ENCODE peak calls at places on chromosome 19, in four cellular contexts. C, T, I and L are unnamed samples.

GRCh38 chr19:35116085-35116801 is 620 bp downstream of the FXYD3 start:
- DNase-seq in C (peak), T (no peak), I (peak), L (peak)

GRCh38 chr19:40920300-40921004 is 38.4 kb upstream of the CYP2A7 start:
- DNase-seq in C (no peak), T (no peak), I (no peak), L (no peak)

GRCh38 chr19:33465834-33466233 is 55.8 kb downstream of the PEPD start:
- DNase-seq in C (no peak), T (no peak), I (no peak), L (no peak)

GRCh38 chr19:53813996-53814395 is 10.1 kb downstream of the NLRP12 start:
- DNase-seq in C (no peak), T (peak), I (no peak), L (no peak)

GRCh38 chr19:29810504-29810871 is 1.3 kb upstream of the CCNE1 start:
- DNase-seq in C (peak), T (no peak), I (no peak), L (peak)

GRCh38 chr19:44925114-44925891 is 10.9 kb downstream of the APOC1 start:
- DNase-seq in C (peak), T (peak), I (peak), L (no peak)

GRCh38 chr19:35076657-35077056 is 35.1 kb downstream of the HPN start:
- DNase-seq in C (no peak), T (no peak), I (no peak), L (no peak)

GRCh38 chr19:35395762-35396199 is 24.9 kb downstream of the GPR42 start:
- DNase-seq in C (peak), T (no peak), I (peak), L (no peak)

GRCh38 chr19:41302624-41303351 is 7.2 kb upstream of the CCDC97 start:
- DNase-seq in C (no peak), T (no peak), I (no peak), L (no peak)

GRCh38 chr19:15188851-15189250 is 11.9 kb downstream of the NOTCH3 start:
- DNase-seq in C (no peak), T (no peak), I (no peak), L (no peak)

GRCh38 chr19:47240996-47241918 is 10.3 kb upstream of the BBC3 start:
- DNase-seq in C (peak), T (peak), I (peak), L (peak)

GRCh38 chr19:4742717-4743646 is 19.3 kb upstream of the DPP9 start:
- DNase-seq in C (no peak), T (no peak), I (no peak), L (no peak)

GRCh38 chr19:44597131-44597491 is 16.3 kb upstream of the IGSF23 start:
- DNase-seq in C (no peak), T (no peak), I (no peak), L (no peak)

GRCh38 chr19:47447470-47448359 is 24.0 kb downstream of the SLC8A2 start:
- DNase-seq in C (peak), T (peak), I (peak), L (peak)

GRCh38 chr19:55702131-55702627 is 27.2 kb downstream of the EPN1 start:
- DNase-seq in C (peak), T (peak), I (peak), L (no peak)

GRCh38 chr19:33300016-33300981 is 2.0 kb downstream of the CEBPA start:
- DNase-seq in C (no peak), T (peak), I (peak), L (no peak)

GRCh38 chr19:15628236-15629002 is 12.3 kb upstream of the CYP4F3 start:
- DNase-seq in C (no peak), T (no peak), I (no peak), L (no peak)

GRCh38 chr19:33311326-33311682 is 9.0 kb upstream of the CEBPA start:
- DNase-seq in C (no peak), T (no peak), I (peak), L (no peak)

GRCh38 chr19:16208064-16208759 is 10.5 kb downstream of the AP1M1 start:
- DNase-seq in C (no peak), T (no peak), I (no peak), L (no peak)

GRCh38 chr19:12983561-12984142 is 11.6 kb upstream of the NFIX start:
- DNase-seq in C (peak), T (peak), I (peak), L (peak)

GRCh38 chr19:38362076-38362945 is 12.1 kb upstream of the PSMD8 start:
- DNase-seq in C (peak), T (peak), I (peak), L (peak)

GRCh38 chr19:54418030-54418929 is 3.0 kb downstream of the TTYH1 start:
- DNase-seq in C (no peak), T (peak), I (no peak), L (no peak)

GRCh38 chr19:19106061-19106551 is 32.2 kb downstream of the TMEM161A start:
- DNase-seq in C (peak), T (peak), I (no peak), L (no peak)

GRCh38 chr19:4241824-4242430 is 5.0 kb upstream of the YJU2 start:
- DNase-seq in C (no peak), T (no peak), I (no peak), L (no peak)

GRCh38 chr19:55283548-55284393 is at the start of gene BRSK1:
- DNase-seq in C (peak), T (peak), I (peak), L (no peak)

GRCh38 chr19:30682576-30683536 is 310.7 kb downstream of the ZNF536 start:
- DNase-seq in C (peak), T (peak), I (peak), L (peak)

GRCh38 chr19:17339088-17339741 is 1.9 kb downstream of the GTPBP3 start:
- DNase-seq in C (no peak), T (no peak), I (no peak), L (peak)

GRCh38 chr19:3520166-3521103 is 14.3 kb downstream of the FZR1 start:
- DNase-seq in C (peak), T (no peak), I (no peak), L (peak)

GRCh38 chr19:3024509-3024869 is 4.6 kb downstream of the TLE2 start:
- DNase-seq in C (no peak), T (no peak), I (no peak), L (no peak)

GRCh38 chr19:43316591-43317319 is 36.7 kb upstream of the CD177 start:
- DNase-seq in C (peak), T (peak), I (peak), L (peak)

GRCh38 chr19:42233638-42234292 is 8.6 kb downstream of the GSK3A start:
- DNase-seq in C (peak), T (no peak), I (no peak), L (no peak)

GRCh38 chr19:2474232-2475017 is 1.5 kb upstream of the GADD45B start:
- DNase-seq in C (peak), T (peak), I (peak), L (peak)

GRCh38 chr19:55175117-55175867 is 4.8 kb downstream of the SYT5 start:
- DNase-seq in C (no peak), T (no peak), I (no peak), L (no peak)

GRCh38 chr19:29527500-29528328 is 1.9 kb downstream of the VSTM2B start:
- DNase-seq in C (no peak), T (no peak), I (no peak), L (peak)

GRCh38 chr19:2507109-2507508 is 31.2 kb downstream of the GADD45B start:
- DNase-seq in C (peak), T (peak), I (peak), L (no peak)

GRCh38 chr19:50280074-50280473 is 49.1 kb downstream of the KCNC3 start:
- DNase-seq in C (no peak), T (no peak), I (no peak), L (no peak)

GRCh38 chr19:50273821-50274220 is 55.4 kb downstream of the KCNC3 start:
- DNase-seq in C (no peak), T (no peak), I (no peak), L (no peak)

GRCh38 chr19:50275577-50276368 is 53.4 kb downstream of the KCNC3 start:
- DNase-seq in C (no peak), T (no peak), I (no peak), L (no peak)

GRCh38 chr19:50277966-50278580 is 51.1 kb downstream of the KCNC3 start:
- DNase-seq in C (no peak), T (no peak), I (no peak), L (no peak)

DNA sequence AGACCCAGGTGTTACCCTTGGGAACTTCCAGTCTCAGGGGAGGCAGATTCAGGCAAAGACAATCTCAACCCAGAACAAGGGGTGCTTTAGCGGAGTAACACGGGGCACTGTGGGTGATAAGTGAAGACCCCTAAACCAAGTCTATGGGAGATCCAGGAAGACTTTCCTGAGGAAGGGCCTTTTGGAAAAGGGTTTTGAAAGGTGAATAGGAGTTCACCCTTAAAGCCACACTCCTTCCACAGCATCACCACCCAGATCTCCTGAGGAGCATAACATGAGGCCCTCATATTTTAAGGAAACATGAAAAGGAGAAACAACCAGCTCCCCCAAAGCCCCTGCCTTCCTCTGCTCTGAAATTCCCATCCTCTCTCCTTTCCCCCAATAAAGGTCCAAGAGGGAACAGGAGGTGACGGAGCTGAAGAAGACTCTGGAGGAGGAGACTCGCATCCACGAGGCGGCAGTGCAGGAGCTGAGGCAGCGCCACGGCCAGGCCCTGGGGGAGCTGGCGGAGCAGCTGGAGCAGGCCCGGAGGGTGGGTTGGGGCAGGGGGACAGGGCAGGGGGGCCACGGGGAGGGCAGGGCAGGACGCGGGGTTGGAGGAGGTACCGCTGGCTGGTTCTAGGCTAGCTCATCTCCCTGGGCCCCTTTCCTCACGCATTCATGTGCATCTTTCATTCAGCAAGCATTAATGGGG is 52.7 kb downstream of the KCNC3 start:
- DNase-seq in C (no peak), T (no peak), I (no peak), L (no peak)
- TF ChIP-seq CTCF in C (no peak), T (no peak), I (no peak), L (no peak)

GRCh38 chr19:23070353-23070781 is 46.5 kb upstream of the ZNF730 start:
- DNase-seq in C (no peak), T (peak), I (no peak), L (no peak)
- H3K27ac ChIP-seq in C (no peak), T (no peak), I (no peak), L (no peak)

DNA sequence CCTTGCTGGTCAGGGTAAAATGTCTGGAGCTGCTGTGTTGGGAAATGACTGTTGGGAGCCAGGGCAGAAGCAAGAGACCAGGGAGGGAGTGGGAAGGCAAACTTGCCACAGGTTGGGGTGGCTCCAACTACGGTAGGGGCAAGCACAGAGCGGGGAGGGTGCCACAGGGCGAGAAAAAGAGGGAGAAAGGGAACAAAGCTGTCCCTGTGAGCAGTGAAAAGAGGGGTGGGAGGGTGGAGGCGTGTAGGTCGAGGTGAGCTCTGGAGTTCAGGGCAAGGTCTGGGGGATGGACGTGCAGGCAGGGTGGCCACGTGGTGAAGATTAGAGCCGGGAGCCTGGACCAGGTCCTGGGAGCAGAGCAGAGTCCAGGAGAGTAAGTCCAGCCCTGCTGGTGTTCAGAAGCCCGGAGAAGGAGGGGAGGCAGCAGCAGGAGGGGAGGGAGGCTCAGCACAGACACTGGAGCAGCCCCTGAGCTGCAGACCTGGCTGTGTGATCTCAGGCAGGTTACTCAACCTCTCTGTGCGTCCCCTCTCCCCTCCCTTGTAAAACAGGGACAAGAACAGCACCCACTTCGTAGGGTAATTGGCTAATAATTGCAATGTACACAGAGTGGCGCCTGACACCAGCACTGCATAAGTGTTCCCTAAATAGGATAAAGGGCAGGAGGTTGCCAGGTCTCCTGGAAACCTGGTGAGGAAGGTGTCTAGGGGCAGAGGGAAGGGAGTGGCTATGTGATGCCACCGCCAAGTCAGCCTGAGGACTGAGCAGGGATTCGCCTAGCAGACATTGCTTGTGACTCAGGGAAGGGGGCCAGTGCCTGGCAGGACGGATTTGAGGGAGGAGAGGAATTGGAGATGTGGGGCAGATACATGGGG is 3.2 kb upstream of the POLR2E start:
- DNase-seq in C (peak), T (peak), I (peak), L (peak)
- TF ChIP-seq CTCF in C (no peak), T (no peak), I (no peak), L (no peak)

GRCh38 chr19:46133777-46134231 is 9.3 kb upstream of the IGFL3 start:
- DNase-seq in C (no peak), T (no peak), I (no peak), L (no peak)

GRCh38 chr19:46131485-46132143 is 7.1 kb upstream of the IGFL3 start:
- DNase-seq in C (no peak), T (no peak), I (no peak), L (no peak)

GRCh38 chr19:46133101-46133627 is 8.7 kb upstream of the IGFL3 start:
- DNase-seq in C (peak), T (peak), I (no peak), L (peak)

GRCh38 chr19:46132508-46133100 is 8.1 kb upstream of the IGFL3 start:
- DNase-seq in C (no peak), T (no peak), I (no peak), L (no peak)

DNA sequence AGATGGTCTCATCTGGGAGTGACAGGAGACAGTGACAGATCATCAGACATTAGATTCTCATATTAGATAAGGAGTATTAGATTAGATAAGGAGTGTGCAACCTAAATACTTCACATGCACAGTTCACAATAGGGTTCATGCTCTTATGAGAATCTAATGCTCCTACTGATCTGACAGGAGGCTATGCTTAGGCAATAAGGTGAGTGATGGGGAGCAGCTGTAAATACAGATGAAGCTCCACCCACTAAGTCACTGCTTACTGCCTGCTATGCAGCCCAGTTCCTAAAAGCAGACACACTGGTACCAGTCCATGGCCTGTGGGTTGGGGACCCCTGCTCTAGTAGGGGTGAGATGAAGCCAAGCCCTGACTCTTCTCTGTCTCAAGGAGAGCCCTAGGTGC is 10.0 kb upstream of the IGFL3 start:
- DNase-seq in C (no peak), T (peak), I (no peak), L (no peak)
- H3K27ac ChIP-seq in C (peak), T (peak), I (no peak), L (no peak)

DNA sequence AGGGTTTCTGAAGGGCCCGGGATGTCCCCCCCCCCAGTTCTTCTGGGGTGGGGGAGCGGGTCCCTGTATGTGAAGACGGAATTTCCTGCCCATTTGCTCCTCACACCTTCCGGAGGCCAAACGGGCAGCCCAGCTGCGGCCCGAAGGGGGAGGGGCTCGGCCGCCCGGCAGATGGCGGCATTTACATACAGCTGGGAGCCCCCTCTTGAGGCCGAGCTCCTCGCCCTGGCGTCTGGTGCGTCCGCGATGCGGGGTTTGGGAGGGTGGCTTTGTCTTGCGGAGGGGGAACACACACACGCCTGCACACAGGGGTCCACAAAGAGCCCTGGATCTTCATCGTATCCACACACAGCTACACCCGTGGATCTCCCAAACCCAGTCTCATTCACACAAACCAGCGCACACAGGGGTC is 891 bp upstream of the DLL3 start:
- DNase-seq in C (peak), T (peak), I (no peak), L (no peak)
- TF ChIP-seq CTCF in C (peak), T (peak), I (no peak), L (peak)

DNA sequence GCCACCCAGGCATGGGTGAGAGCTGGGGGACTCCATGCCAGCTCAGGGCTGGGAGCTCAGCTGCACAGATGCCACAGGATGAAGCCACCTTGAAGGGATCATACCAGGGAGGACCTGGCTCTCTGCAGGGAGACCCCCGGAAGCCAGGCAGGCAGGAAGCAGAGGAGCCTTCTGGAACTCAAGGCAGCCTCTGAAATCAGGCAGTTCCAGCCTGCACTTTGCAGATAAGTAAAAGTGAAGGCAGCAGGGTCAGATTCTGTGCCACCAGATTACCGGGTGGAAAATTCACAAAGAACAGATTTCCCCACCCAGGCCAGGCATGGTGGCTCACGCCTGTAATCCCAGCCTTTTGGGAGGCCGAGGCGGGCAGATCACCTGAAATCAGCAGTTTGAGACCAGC is 2.5 kb downstream of the TMEM259 start:
- DNase-seq in C (no peak), T (no peak), I (no peak), L (no peak)
- H3K27ac ChIP-seq in C (no peak), T (no peak), I (no peak), L (peak)

GRCh38 chr19:51772977-51773376 is 12.0 kb downstream of the FPR2 start:
- DNase-seq in C (no peak), T (no peak), I (no peak), L (no peak)
- TF ChIP-seq CTCF in C (no peak), T (no peak), I (no peak), L (no peak)

GRCh38 chr19:6499052-6499790 is 2.9 kb downstream of the TUBB4A start:
- DNase-seq in C (no peak), T (no peak), I (no peak), L (no peak)
- H3K27ac ChIP-seq in C (no peak), T (no peak), I (no peak), L (no peak)

DNA sequence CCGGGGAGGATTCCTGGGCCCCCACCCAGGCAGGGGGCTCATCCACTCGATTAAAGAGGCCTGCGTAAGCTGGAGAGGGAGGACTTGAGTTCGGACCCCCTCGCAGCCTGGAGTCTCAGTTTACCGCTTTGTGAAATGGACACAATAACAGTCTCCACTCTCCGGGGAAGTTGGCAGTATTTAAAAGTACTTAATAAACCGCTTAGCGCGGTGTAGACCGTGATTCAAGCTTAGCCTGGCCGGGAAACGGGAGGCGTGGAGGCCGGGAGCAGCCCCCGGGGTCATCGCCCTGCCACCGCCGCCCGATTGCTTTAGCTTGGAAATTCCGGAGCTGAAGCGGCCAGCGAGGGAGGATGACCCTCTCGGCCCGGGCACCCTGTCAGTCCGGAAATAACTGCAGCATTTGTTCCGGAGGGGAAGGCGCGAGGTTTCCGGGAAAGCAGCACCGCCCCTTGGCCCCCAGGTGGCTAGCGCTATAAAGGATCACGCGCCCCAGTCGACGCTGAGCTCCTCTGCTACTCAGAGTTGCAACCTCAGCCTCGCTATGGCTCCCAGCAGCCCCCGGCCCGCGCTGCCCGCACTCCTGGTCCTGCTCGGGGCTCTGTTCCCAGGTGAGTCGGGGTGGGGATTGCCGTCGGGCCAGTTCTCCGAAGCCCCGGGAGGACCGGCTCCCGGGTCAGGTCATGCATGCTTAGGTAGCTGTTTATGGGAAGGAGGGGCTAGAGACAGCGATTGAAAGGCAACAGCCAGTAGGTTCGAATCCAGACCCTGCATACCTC is at the start of gene ICAM1:
- DNase-seq in C (peak), T (peak), I (peak), L (peak)
- TF ChIP-seq CTCF in C (no peak), T (no peak), I (no peak), L (no peak)